ENCODE peak calls at places on chromosomes 12 and 14, in six cellular contexts. W is activated B cell treated with CpG ODN at 0.5 μM for 24 hours; B is CD8-positive, alpha-beta T cell; T is germinal center; E is stimulated activated CD8-positive, alpha-beta memory T cell treated with anti-CD3 and anti-CD28 coated beads, Interleukin-2, amount 100 ng/mL, for 48 hours; H is AML-193. V is an unnamed sample.

GRCh38 chr12:19704966-19705365 is 265.7 kb downstream of the AEBP2 start:
- DNase-seq in B (no peak), H (no peak), W (no peak), T (no peak), E (no peak), V (no peak)

GRCh38 chr12:43307126-43307525 is 244.9 kb downstream of the ADAMTS20 start:
- DNase-seq in E (no peak), H (no peak), T (no peak), W (no peak), B (no peak), V (no peak)

GRCh38 chr14:85426068-85426935 is 103.6 kb upstream of the FLRT2 start:
- DNase-seq in B (no peak), E (no peak), H (no peak), T (no peak), W (no peak), V (no peak)

GRCh38 chr12:70989232-70989631 is 68.7 kb upstream of the PTPRR start:
- DNase-seq in T (no peak), H (no peak), B (no peak), W (no peak), E (no peak), V (peak; percentile 66)

GRCh38 chr14:35607380-35607779 is 73.4 kb downstream of the INSM2 start:
- DNase-seq in E (no peak), H (no peak), W (no peak), T (no peak), B (no peak), V (no peak)

GRCh38 chr12:121872546-121873223 is 14.0 kb upstream of the HPD start:
- DNase-seq in H (no peak), B (no peak), E (no peak), W (no peak), T (no peak), V (peak; percentile 93)

GRCh38 chr12:120856980-120857379 is 47.2 kb downstream of the SPPL3 start:
- DNase-seq in T (peak; percentile 53), W (no peak), E (no peak), H (peak; percentile 26), B (no peak), V (no peak)

GRCh38 chr12:52026267-52026666 is 19.5 kb downstream of the TAMALIN start:
- DNase-seq in H (no peak), B (no peak), E (no peak), W (no peak), T (no peak), V (no peak)

GRCh38 chr12:77218278-77218677 is 152.9 kb upstream of the E2F7 start:
- DNase-seq in E (no peak), T (no peak), H (no peak), W (no peak), B (no peak), V (no peak)

GRCh38 chr12:49626169-49626835 is 2.9 kb downstream of the PRPF40B start:
- DNase-seq in B (no peak), E (no peak), T (no peak), W (no peak), H (no peak), V (no peak)

GRCh38 chr12:57451233-57451778 is 3.8 kb upstream of the INHBE start:
- DNase-seq in B (no peak), H (no peak), E (no peak), W (no peak), T (no peak), V (no peak)

GRCh38 chr12:94198872-94199271 is 50.5 kb downstream of the PLXNC1 start:
- DNase-seq in E (no peak), H (no peak), W (no peak), T (no peak), B (no peak), V (no peak)

GRCh38 chr12:25052191-25053020 is 103.5 kb upstream of the BCAT1 start:
- DNase-seq in T (peak; percentile 72), E (no peak), H (peak; percentile 95), W (peak; percentile 68), B (peak; percentile 83), V (no peak)

GRCh38 chr12:21476949-21477348 is 24.5 kb downstream of the RECQL start:
- DNase-seq in H (no peak), T (no peak), W (no peak), B (no peak), E (no peak), V (peak; percentile 47)

GRCh38 chr14:59123975-59124374 is 64.5 kb upstream of the DAAM1 start:
- DNase-seq in W (no peak), B (no peak), T (no peak), E (no peak), H (peak; percentile 25), V (peak; percentile 21)

GRCh38 chr12:64824500-64825142 is at the start of gene TBC1D30:
- DNase-seq in T (peak; percentile 31), W (peak; percentile 16), B (no peak), H (no peak), E (peak; percentile 30), V (peak; percentile 9)

GRCh38 chr12:93912086-93912733 is 235.0 kb downstream of the CRADD start:
- DNase-seq in W (no peak), T (no peak), B (no peak), H (no peak), E (no peak), V (no peak)

GRCh38 chr12:11688379-11688778 is 38.9 kb downstream of the ETV6 start:
- DNase-seq in W (no peak), E (no peak), T (no peak), B (no peak), H (no peak), V (no peak)

GRCh38 chr12:25065035-25065434 is 116.1 kb upstream of the BCAT1 start:
- DNase-seq in E (no peak), T (no peak), H (no peak), B (no peak), W (no peak), V (no peak)

GRCh38 chr12:119802472-119802871 is 74.6 kb downstream of the CIT start:
- DNase-seq in W (no peak), B (no peak), E (no peak), T (no peak), H (no peak), V (peak; percentile 82)

GRCh38 chr14:29444216-29444615 is 483.4 kb downstream of the PRKD1 start:
- DNase-seq in T (no peak), B (no peak), E (no peak), W (no peak), H (no peak), V (no peak)

GRCh38 chr12:114302117-114302516 is 103.8 kb downstream of the TBX5 start:
- DNase-seq in B (no peak), W (no peak), H (no peak), T (no peak), E (no peak), V (no peak)

GRCh38 chr12:87679262-87679661 is 349.9 kb downstream of the C12orf50 start:
- DNase-seq in T (no peak), E (no peak), B (no peak), W (no peak), H (no peak), V (peak; percentile 14)

GRCh38 chr14:48622980-48623379 is 947.6 kb upstream of the MDGA2 start:
- DNase-seq in E (no peak), W (no peak), B (no peak), H (no peak), T (no peak), V (no peak)